ENCODE peak calls at places on chromosomes 12 and 14, in ten cellular contexts. One of them, this sample, is unnamed.

GRCh38 chr12:27541031-27541719 is 17.2 kb downstream of the PPFIBP1 start:
- DNase-seq in Peyer's patch: no peak
- DNase-seq in A673: no peak
- DNase-seq in body of pancreas: peak; percentile 48
- DNase-seq in right lobe of liver: no peak
- DNase-seq in psoas muscle: no peak
- DNase-seq in tibial nerve: no peak
- DNase-seq in tibial artery: no peak
- DNase-seq in suprapubic skin: no peak
- DNase-seq in WERI-Rb-1: no peak
- DNase-seq in this sample: no peak

GRCh38 chr14:22836301-22837058 is at the start of gene MMP14:
- DNase-seq in A673: peak; percentile 83
- DNase-seq in body of pancreas: peak; percentile 73
- DNase-seq in Peyer's patch: peak; percentile 26
- DNase-seq in WERI-Rb-1: no peak
- DNase-seq in suprapubic skin: peak; percentile 92
- DNase-seq in tibial nerve: peak; percentile 80
- DNase-seq in psoas muscle: peak; percentile 77
- DNase-seq in right lobe of liver: peak; percentile 61
- DNase-seq in tibial artery: peak; percentile 93
- DNase-seq in this sample: no peak

GRCh38 chr14:54348923-54349615 is 47.7 kb upstream of the CDKN3 start:
- DNase-seq in suprapubic skin: no peak
- DNase-seq in tibial artery: peak; percentile 47
- DNase-seq in psoas muscle: peak; percentile 34
- DNase-seq in Peyer's patch: no peak
- DNase-seq in tibial nerve: no peak
- DNase-seq in body of pancreas: no peak
- DNase-seq in A673: peak; percentile 43
- DNase-seq in WERI-Rb-1: peak; percentile 17
- DNase-seq in right lobe of liver: no peak
- DNase-seq in this sample: no peak

GRCh38 chr12:131353376-131353775 is 357.5 kb upstream of the SFSWAP start:
- DNase-seq in body of pancreas: no peak
- DNase-seq in Peyer's patch: no peak
- DNase-seq in A673: no peak
- DNase-seq in right lobe of liver: no peak
- DNase-seq in suprapubic skin: peak; percentile 41
- DNase-seq in WERI-Rb-1: no peak
- DNase-seq in tibial nerve: no peak
- DNase-seq in tibial artery: no peak
- DNase-seq in psoas muscle: no peak
- DNase-seq in this sample: no peak

GRCh38 chr12:52442600-52443061 is 8.5 kb upstream of the KRT75 start:
- DNase-seq in WERI-Rb-1: no peak
- DNase-seq in tibial artery: no peak
- DNase-seq in body of pancreas: peak; percentile 26
- DNase-seq in right lobe of liver: no peak
- DNase-seq in A673: no peak
- DNase-seq in suprapubic skin: peak; percentile 57
- DNase-seq in psoas muscle: no peak
- DNase-seq in tibial nerve: no peak
- DNase-seq in Peyer's patch: no peak
- DNase-seq in this sample: no peak

GRCh38 chr12:87779858-87780498 is 249.2 kb downstream of the C12orf50 start:
- DNase-seq in right lobe of liver: no peak
- DNase-seq in A673: peak; percentile 10
- DNase-seq in psoas muscle: no peak
- DNase-seq in suprapubic skin: no peak
- DNase-seq in Peyer's patch: no peak
- DNase-seq in tibial nerve: no peak
- DNase-seq in tibial artery: no peak
- DNase-seq in WERI-Rb-1: no peak
- DNase-seq in body of pancreas: peak; percentile 41
- DNase-seq in this sample: no peak

GRCh38 chr12:76348079-76348901 is at the start of gene BBS10:
- DNase-seq in psoas muscle: peak; percentile 92
- DNase-seq in tibial artery: peak; percentile 86
- DNase-seq in Peyer's patch: peak; percentile 90
- DNase-seq in WERI-Rb-1: peak; percentile 93
- DNase-seq in suprapubic skin: peak; percentile 93
- DNase-seq in A673: peak; percentile 95
- DNase-seq in tibial nerve: peak; percentile 71
- DNase-seq in body of pancreas: peak; percentile 92
- DNase-seq in right lobe of liver: peak; percentile 95
- DNase-seq in this sample: peak; percentile 89

GRCh38 chr12:107759410-107759809 is 1.5 kb downstream of the PRDM4 start:
- DNase-seq in A673: peak; percentile 74
- DNase-seq in psoas muscle: no peak
- DNase-seq in body of pancreas: no peak
- DNase-seq in tibial nerve: no peak
- DNase-seq in WERI-Rb-1: no peak
- DNase-seq in right lobe of liver: no peak
- DNase-seq in tibial artery: no peak
- DNase-seq in suprapubic skin: no peak
- DNase-seq in Peyer's patch: no peak
- DNase-seq in this sample: no peak

GRCh38 chr12:67080637-67081036 is 188.5 kb upstream of the CAND1 start:
- DNase-seq in suprapubic skin: no peak
- DNase-seq in tibial artery: no peak
- DNase-seq in right lobe of liver: no peak
- DNase-seq in tibial nerve: no peak
- DNase-seq in WERI-Rb-1: no peak
- DNase-seq in body of pancreas: no peak
- DNase-seq in A673: no peak
- DNase-seq in psoas muscle: no peak
- DNase-seq in Peyer's patch: no peak
- DNase-seq in this sample: no peak

GRCh38 chr12:69843653-69844052 is 18.6 kb downstream of the MYRFL start:
- DNase-seq in tibial artery: no peak
- DNase-seq in tibial nerve: no peak
- DNase-seq in body of pancreas: no peak
- DNase-seq in WERI-Rb-1: no peak
- DNase-seq in right lobe of liver: no peak
- DNase-seq in A673: no peak
- DNase-seq in psoas muscle: no peak
- DNase-seq in suprapubic skin: no peak
- DNase-seq in Peyer's patch: no peak
- DNase-seq in this sample: no peak

GRCh38 chr14:69652942-69653680 is 41.7 kb downstream of the SUSD6 start:
- DNase-seq in suprapubic skin: no peak
- DNase-seq in Peyer's patch: peak; percentile 54
- DNase-seq in body of pancreas: no peak
- DNase-seq in psoas muscle: no peak
- DNase-seq in right lobe of liver: no peak
- DNase-seq in A673: no peak
- DNase-seq in WERI-Rb-1: no peak
- DNase-seq in tibial artery: peak; percentile 30
- DNase-seq in tibial nerve: no peak
- DNase-seq in this sample: no peak

GRCh38 chr12:52900896-52901714 is 3.8 kb downstream of the KRT8 start:
- DNase-seq in Peyer's patch: no peak
- DNase-seq in A673: no peak
- DNase-seq in body of pancreas: no peak
- DNase-seq in tibial artery: no peak
- DNase-seq in WERI-Rb-1: no peak
- DNase-seq in right lobe of liver: no peak
- DNase-seq in suprapubic skin: no peak
- DNase-seq in psoas muscle: no peak
- DNase-seq in tibial nerve: no peak
- DNase-seq in this sample: no peak

GRCh38 chr12:123253606-123254459 is 17.8 kb downstream of the CDK2AP1 start:
- DNase-seq in A673: no peak
- DNase-seq in body of pancreas: no peak
- DNase-seq in WERI-Rb-1: peak; percentile 46
- DNase-seq in suprapubic skin: no peak
- DNase-seq in right lobe of liver: no peak
- DNase-seq in tibial artery: no peak
- DNase-seq in Peyer's patch: no peak
- DNase-seq in psoas muscle: no peak
- DNase-seq in tibial nerve: no peak
- DNase-seq in this sample: no peak
- H3K27ac ChIP-seq in A673: no peak overlapping the region
- H3K27ac ChIP-seq in body of pancreas: no peak overlapping the region
- H3K27ac ChIP-seq in WERI-Rb-1: peak overlapping the region; percentile 75
- H3K27ac ChIP-seq in suprapubic skin: peak overlapping the region; percentile 62
- H3K27ac ChIP-seq in right lobe of liver: no peak overlapping the region
- H3K27ac ChIP-seq in tibial artery: peak overlapping the region; percentile 43
- H3K27ac ChIP-seq in Peyer's patch: no peak overlapping the region
- H3K27ac ChIP-seq in psoas muscle: peak overlapping the region; percentile 36
- H3K27ac ChIP-seq in tibial nerve: no peak overlapping the region
- H3K27ac ChIP-seq in this sample: no peak overlapping the region

GRCh38 chr12:115118177-115118724 is 434.3 kb upstream of the TBX3 start:
- DNase-seq in body of pancreas: no peak
- DNase-seq in suprapubic skin: no peak
- DNase-seq in Peyer's patch: no peak
- DNase-seq in WERI-Rb-1: no peak
- DNase-seq in psoas muscle: no peak
- DNase-seq in A673: no peak
- DNase-seq in right lobe of liver: no peak
- DNase-seq in tibial nerve: no peak
- DNase-seq in tibial artery: no peak
- DNase-seq in this sample: no peak
- H3K4me3 ChIP-seq in body of pancreas: no peak overlapping the region
- H3K4me3 ChIP-seq in suprapubic skin: no peak overlapping the region
- H3K4me3 ChIP-seq in Peyer's patch: no peak overlapping the region
- H3K4me3 ChIP-seq in WERI-Rb-1: no peak overlapping the region
- H3K4me3 ChIP-seq in psoas muscle: no peak overlapping the region
- H3K4me3 ChIP-seq in A673: no peak overlapping the region
- H3K4me3 ChIP-seq in right lobe of liver: no peak overlapping the region
- H3K4me3 ChIP-seq in tibial nerve: no peak overlapping the region
- H3K4me3 ChIP-seq in tibial artery: no peak overlapping the region
- H3K4me3 ChIP-seq in this sample: no peak overlapping the region

DNA sequence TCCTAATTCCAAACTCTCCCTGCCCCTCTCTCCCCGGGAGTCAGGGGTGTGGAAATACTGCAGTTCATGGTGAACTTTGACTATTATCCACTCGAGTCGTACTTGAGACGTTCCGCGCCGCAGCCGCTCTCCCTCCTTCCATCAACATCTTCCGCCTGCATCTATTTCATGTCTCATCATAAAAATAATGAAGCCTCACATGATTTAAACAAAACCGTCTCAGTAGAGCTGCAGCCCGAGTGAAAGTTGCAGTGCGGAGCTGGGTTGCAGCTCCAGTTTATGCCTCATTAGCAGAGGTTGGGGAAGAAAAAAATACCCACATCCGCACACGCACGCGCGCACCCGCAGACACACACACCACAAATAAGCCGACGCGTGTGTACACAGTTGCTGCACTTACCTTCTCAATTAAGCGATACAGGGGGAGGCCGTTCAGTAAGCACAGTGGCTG is 271 bp downstream of the LMO3 start:
- DNase-seq in suprapubic skin: no peak
- DNase-seq in Peyer's patch: no peak
- DNase-seq in psoas muscle: no peak
- DNase-seq in tibial artery: peak; percentile 34
- DNase-seq in body of pancreas: peak; percentile 60
- DNase-seq in right lobe of liver: no peak
- DNase-seq in A673: peak; percentile 61
- DNase-seq in tibial nerve: no peak
- DNase-seq in WERI-Rb-1: peak; percentile 28
- DNase-seq in this sample: no peak
- H3K27ac ChIP-seq in suprapubic skin: peak overlapping the region; percentile 46
- H3K27ac ChIP-seq in Peyer's patch: no peak overlapping the region
- H3K27ac ChIP-seq in psoas muscle: no peak overlapping the region
- H3K27ac ChIP-seq in tibial artery: peak overlapping the region; percentile 65
- H3K27ac ChIP-seq in body of pancreas: peak overlapping the region; percentile 77
- H3K27ac ChIP-seq in right lobe of liver: no peak overlapping the region
- H3K27ac ChIP-seq in A673: peak overlapping the region; percentile 74
- H3K27ac ChIP-seq in tibial nerve: peak overlapping the region; percentile 81
- H3K27ac ChIP-seq in WERI-Rb-1: peak overlapping the region; percentile 75
- H3K27ac ChIP-seq in this sample: no peak overlapping the region

GRCh38 chr14:31943861-31944255 is 133.2 kb upstream of the ARHGAP5 start:
- DNase-seq in tibial nerve: no peak
- DNase-seq in Peyer's patch: no peak
- DNase-seq in right lobe of liver: no peak
- DNase-seq in body of pancreas: no peak
- DNase-seq in A673: no peak
- DNase-seq in suprapubic skin: no peak
- DNase-seq in WERI-Rb-1: no peak
- DNase-seq in psoas muscle: no peak
- DNase-seq in tibial artery: no peak
- DNase-seq in this sample: no peak
- H3K4me3 ChIP-seq in tibial nerve: no peak overlapping the region
- H3K4me3 ChIP-seq in Peyer's patch: no peak overlapping the region
- H3K4me3 ChIP-seq in right lobe of liver: no peak overlapping the region
- H3K4me3 ChIP-seq in body of pancreas: no peak overlapping the region
- H3K4me3 ChIP-seq in A673: no peak overlapping the region
- H3K4me3 ChIP-seq in suprapubic skin: no peak overlapping the region
- H3K4me3 ChIP-seq in WERI-Rb-1: no peak overlapping the region
- H3K4me3 ChIP-seq in psoas muscle: no peak overlapping the region
- H3K4me3 ChIP-seq in tibial artery: no peak overlapping the region
- H3K4me3 ChIP-seq in this sample: no peak overlapping the region

DNA sequence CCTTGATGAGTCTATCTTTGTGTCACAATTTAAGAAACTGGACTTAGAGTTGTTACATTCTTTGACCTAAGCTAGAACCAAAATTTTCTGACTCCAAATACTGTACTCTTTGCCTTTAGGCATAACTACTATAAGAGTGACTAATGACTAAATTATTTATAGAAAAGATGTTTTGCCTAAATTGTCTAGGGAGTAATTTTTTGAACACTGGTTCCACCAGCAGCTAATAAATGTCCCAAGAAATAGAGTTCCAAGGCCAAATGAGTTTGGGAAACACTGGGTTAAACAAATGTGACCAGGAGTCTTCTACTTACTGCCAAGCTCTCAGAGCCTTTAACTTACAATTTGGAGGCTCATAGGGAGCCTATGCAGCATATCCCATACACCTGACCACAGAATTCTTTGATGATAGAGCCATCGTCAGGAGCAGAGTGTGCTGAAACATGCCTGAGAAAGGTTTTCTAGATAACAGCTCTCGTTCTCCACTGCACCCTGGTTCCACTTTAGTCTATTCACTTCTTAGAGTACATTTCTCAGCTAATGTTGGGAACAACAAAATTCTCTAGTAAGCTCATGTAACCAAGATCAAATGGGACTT is 215.9 kb upstream of the HMGA2 start:
- DNase-seq in WERI-Rb-1: no peak
- DNase-seq in Peyer's patch: no peak
- DNase-seq in tibial artery: no peak
- DNase-seq in body of pancreas: no peak
- DNase-seq in right lobe of liver: no peak
- DNase-seq in suprapubic skin: no peak
- DNase-seq in psoas muscle: no peak
- DNase-seq in tibial nerve: no peak
- DNase-seq in A673: no peak
- DNase-seq in this sample: no peak
- H3K27ac ChIP-seq in WERI-Rb-1: no peak overlapping the region
- H3K27ac ChIP-seq in Peyer's patch: no peak overlapping the region
- H3K27ac ChIP-seq in tibial artery: no peak overlapping the region
- H3K27ac ChIP-seq in body of pancreas: no peak overlapping the region
- H3K27ac ChIP-seq in right lobe of liver: no peak overlapping the region
- H3K27ac ChIP-seq in suprapubic skin: no peak overlapping the region
- H3K27ac ChIP-seq in psoas muscle: no peak overlapping the region
- H3K27ac ChIP-seq in tibial nerve: no peak overlapping the region
- H3K27ac ChIP-seq in A673: peak overlapping the region; percentile 73
- H3K27ac ChIP-seq in this sample: no peak overlapping the region

This sample was measured in CD8-positive, alpha-beta T cell.